ENCODE peak calls at places on chromosomes 16 and 17, in six cellular contexts. C is HS-5, Y is endothelial cell, T is right lobe of liver, Z is uterus, Q is pons. O is an unnamed sample.

GRCh38 chr17:56786989-56787482 is 46.7 kb downstream of the C17orf67 start:
- DNase-seq in C (peak), Y (no peak), T (no peak), Z (peak), Q (peak), O (no peak)

GRCh38 chr17:4728124-4728523 is 3.1 kb upstream of the MED11 start:
- DNase-seq in C (no peak), Y (no peak), T (no peak), Z (no peak), Q (no peak), O (no peak)

GRCh38 chr17:68973098-68973929 is 18.1 kb upstream of the ABCA8 start:
- DNase-seq in C (no peak), Y (no peak), T (no peak), Z (no peak), Q (no peak), O (no peak)

GRCh38 chr17:81432873-81433451 is 37.7 kb downstream of the BAHCC1 start:
- DNase-seq in C (no peak), Y (no peak), T (peak), Z (no peak), Q (peak), O (peak)

GRCh38 chr16:46739934-46740333 is 8.2 kb downstream of the MYLK3 start:
- DNase-seq in C (no peak), Y (no peak), T (no peak), Z (no peak), Q (no peak), O (no peak)

GRCh38 chr17:32596666-32597065 is 109.9 kb downstream of the CDK5R1 start:
- DNase-seq in C (no peak), Y (no peak), T (no peak), Z (no peak), Q (no peak), O (peak)

GRCh38 chr17:17874478-17874877 is 37.7 kb upstream of the SREBF1 start:
- DNase-seq in C (peak), Y (no peak), T (no peak), Z (no peak), Q (no peak), O (no peak)

GRCh38 chr16:49498241-49499017 is 124.8 kb downstream of the C16orf78 start:
- DNase-seq in C (no peak), Y (no peak), T (no peak), Z (no peak), Q (no peak), O (peak)

GRCh38 chr17:1442187-1442586 is 13.8 kb downstream of the CRK start:
- DNase-seq in C (no peak), Y (no peak), T (no peak), Z (no peak), Q (no peak), O (no peak)

GRCh38 chr17:7016406-7016805 is 4.0 kb downstream of the RNASEK start:
- DNase-seq in C (no peak), Y (no peak), T (no peak), Z (no peak), Q (no peak), O (no peak)

GRCh38 chr17:77425791-77426641 is 285.2 kb downstream of the SEC14L1 start:
- DNase-seq in C (no peak), Y (no peak), T (no peak), Z (peak), Q (no peak), O (no peak)

GRCh38 chr16:24996731-24997130 is 18.4 kb downstream of the ARHGAP17 start:
- DNase-seq in C (no peak), Y (no peak), T (no peak), Z (no peak), Q (no peak), O (no peak)

GRCh38 chr17:40106760-40107265 is 6.4 kb upstream of the NR1D1 start:
- DNase-seq in C (no peak), Y (no peak), T (no peak), Z (peak), Q (no peak), O (no peak)

GRCh38 chr17:81346090-81346907 is 49.0 kb upstream of the BAHCC1 start:
- DNase-seq in C (peak), Y (peak), T (peak), Z (peak), Q (peak), O (peak)

GRCh38 chr16:58456193-58456592 is 43.8 kb upstream of the NDRG4 start:
- DNase-seq in C (no peak), Y (no peak), T (no peak), Z (no peak), Q (no peak), O (no peak)

GRCh38 chr17:48873212-48873611 is 19.4 kb upstream of the ATP5MC1 start:
- DNase-seq in C (no peak), Y (no peak), T (no peak), Z (peak), Q (no peak), O (no peak)